ENCODE peak calls at places on chromosomes 4 and X, in six cellular contexts. M, Z, D, G, P and X are unnamed samples.

GRCh38 chr4:52202931-52203330 is 151.8 kb downstream of the SPATA18 start:
- DNase-seq in M (no peak), D (no peak), G (no peak), P (no peak), Z (no peak), X (no peak)

GRCh38 chr4:82268050-82268825 is 105.6 kb downstream of the HNRNPD start:
- DNase-seq in P (peak; percentile 37), D (peak; percentile 49), G (peak; percentile 6), M (peak; percentile 47), Z (peak; percentile 47), X (peak; percentile 57)

GRCh38 chr4:98516441-98517323 is 141.7 kb downstream of the TSPAN5 start:
- DNase-seq in M (no peak), P (no peak), D (no peak), G (no peak), Z (no peak), X (no peak)

GRCh38 chrX:25015486-25016360 is at the start of gene ARX:
- DNase-seq in Z (no peak), G (no peak), D (peak; percentile 51), P (peak; percentile 19), M (peak; percentile 52), X (peak; percentile 46)

GRCh38 chr4:108166441-108167315 is 2.1 kb downstream of the LEF1 start:
- DNase-seq in M (no peak), P (no peak), Z (no peak), G (no peak), D (peak; percentile 21), X (peak; percentile 13)

GRCh38 chrX:133401539-133401938 is 13.8 kb downstream of the GPC4 start:
- DNase-seq in G (no peak), P (no peak), M (no peak), D (no peak), Z (no peak), X (no peak)

GRCh38 chr4:57490520-57490919 is 380.3 kb upstream of the IGFBP7 start:
- DNase-seq in G (no peak), D (no peak), M (peak; percentile 65), P (no peak), Z (no peak), X (peak; percentile 26)

GRCh38 chrX:129600981-129601424 is 53.8 kb downstream of the APLN start:
- DNase-seq in M (peak; percentile 6), P (no peak), Z (no peak), G (no peak), D (no peak), X (peak; percentile 3)

GRCh38 chr4:13706130-13706529 is 78.6 kb upstream of the BOD1L1 start:
- DNase-seq in G (no peak), M (peak; percentile 44), D (no peak), Z (no peak), P (no peak), X (no peak)

GRCh38 chrX:15151267-15152196 is 118.4 kb downstream of the ASB9 start:
- DNase-seq in Z (no peak), M (no peak), D (no peak), G (no peak), P (no peak), X (no peak)

GRCh38 chrX:8404443-8404842 is 60.2 kb upstream of the VCX3B start:
- DNase-seq in G (no peak), P (no peak), M (no peak), Z (no peak), D (no peak), X (no peak)

GRCh38 chr4:83075696-83076095 is 38.8 kb downstream of the PLAC8 start:
- DNase-seq in P (peak; percentile 29), G (no peak), M (peak; percentile 40), Z (no peak), D (no peak), X (no peak)

GRCh38 chr4:83386931-83387897 is 52.6 kb upstream of the HPSE start:
- DNase-seq in D (no peak), P (no peak), M (no peak), G (no peak), Z (no peak), X (no peak)

GRCh38 chr4:183801460-183802168 is 103.5 kb upstream of the STOX2 start:
- DNase-seq in D (no peak), G (no peak), Z (no peak), P (no peak), M (no peak), X (no peak)